ENCODE peak calls at places on chromosomes 2 and 18, in ten cellular contexts. T is left ventricle myocardium inferior, D is prostate gland, F is mammary epithelial cell, G is IMR-90, L is thoracic aorta, K is Peyer's patch, V is heart left ventricle, Z is Panc1, M is neuronal stem cell. J is an unnamed sample. For H3K27me3 and H3K9me3, the result is how much of the 10 kb centered on the place peaks cover.

GRCh38 chr2:88545118-88545517 is 82.1 kb downstream of the EIF2AK3 start:
- DNase-seq in T (no peak), D (no peak), F (peak), G (peak), L (no peak), K (no peak), V (no peak), Z (no peak), M (no peak), J (peak)

GRCh38 chr2:72012886-72013574 is 134.6 kb downstream of the CYP26B1 start:
- DNase-seq in T (no peak), D (no peak), F (peak), G (no peak), L (no peak), K (no peak), V (no peak), Z (no peak), M (no peak), J (no peak)

GRCh38 chr2:12556762-12557161 is 160.0 kb upstream of the TRIB2 start:
- DNase-seq in T (no peak), D (no peak), F (peak), G (peak), L (no peak), K (no peak), V (no peak), Z (no peak), M (no peak), J (no peak)

GRCh38 chr18:28175047-28175929 is 1.6 kb downstream of the CDH2 start:
- DNase-seq in T (peak), D (no peak), F (no peak), G (peak), L (no peak), K (no peak), V (peak), Z (no peak), M (peak), J (peak)

GRCh38 chr2:182368446-182368845 is 58.4 kb downstream of the PDE1A start:
- DNase-seq in T (no peak), D (no peak), F (peak), G (peak), L (no peak), K (no peak), V (no peak), Z (no peak), M (no peak), J (peak)

GRCh38 chr2:219073413-219074129 is 12.8 kb upstream of the IHH start:
- DNase-seq in T (no peak), D (peak), F (peak), G (peak), L (no peak), K (no peak), V (no peak), Z (peak), M (peak), J (peak)

GRCh38 chr2:207531024-207531411 is 1.3 kb downstream of the CREB1 start:
- DNase-seq in T (no peak), D (no peak), F (no peak), G (no peak), L (no peak), K (no peak), V (no peak), Z (no peak), M (no peak), J (no peak)

GRCh38 chr18:28109781-28110460 is 67.0 kb downstream of the CDH2 start:
- DNase-seq in T (no peak), D (no peak), F (no peak), G (no peak), L (no peak), K (no peak), V (no peak), Z (no peak), M (no peak), J (no peak)

GRCh38 chr18:78559584-78559983 is 420.0 kb upstream of the SALL3 start:
- DNase-seq in T (no peak), D (no peak), F (no peak), G (no peak), L (no peak), K (no peak), V (no peak), Z (no peak), M (no peak), J (no peak)

GRCh38 chr2:221153226-221153625 is 418.9 kb downstream of the EPHA4 start:
- DNase-seq in T (no peak), D (no peak), F (no peak), G (no peak), L (no peak), K (no peak), V (no peak), Z (no peak), M (no peak), J (no peak)

GRCh38 chr18:48990497-48991298 is 39.9 kb upstream of the SMAD7 start:
- DNase-seq in T (no peak), D (no peak), F (peak), G (peak), L (peak), K (no peak), V (no peak), Z (no peak), M (no peak), J (peak)

GRCh38 chr18:49745051-49746014 is 68.0 kb downstream of the ACAA2 start:
- DNase-seq in T (no peak), D (no peak), F (peak), G (no peak), L (no peak), K (peak), V (no peak), Z (no peak), M (no peak), J (no peak)

GRCh38 chr2:176421291-176422050 is 152.2 kb downstream of the MTX2 start:
- DNase-seq in T (no peak), D (no peak), F (no peak), G (peak), L (no peak), K (no peak), V (no peak), Z (no peak), M (no peak), J (no peak)

GRCh38 chr2:109218087-109218791 is 89.2 kb downstream of the SH3RF3 start:
- DNase-seq in T (no peak), D (no peak), F (peak), G (peak), L (no peak), K (no peak), V (no peak), Z (no peak), M (no peak), J (peak)
- H3K4me3 ChIP-seq in T (no peak), D (no peak), F (no peak), G (no peak), L (peak), K (no peak), V (no peak), Z (no peak), M (no peak), J (no peak)

GRCh38 chr2:172894723-172895387 is 159.2 kb downstream of the RAPGEF4 start:
- DNase-seq in T (no peak), D (no peak), F (no peak), G (no peak), L (no peak), K (no peak), V (no peak), Z (no peak), M (no peak), J (no peak)
- H3K27me3 ChIP-seq in T (under half), D (under half), F (under half), G (under half), L (under half), K (under half), V (under half), Z (under half), M (under half), J (under half)

DNA sequence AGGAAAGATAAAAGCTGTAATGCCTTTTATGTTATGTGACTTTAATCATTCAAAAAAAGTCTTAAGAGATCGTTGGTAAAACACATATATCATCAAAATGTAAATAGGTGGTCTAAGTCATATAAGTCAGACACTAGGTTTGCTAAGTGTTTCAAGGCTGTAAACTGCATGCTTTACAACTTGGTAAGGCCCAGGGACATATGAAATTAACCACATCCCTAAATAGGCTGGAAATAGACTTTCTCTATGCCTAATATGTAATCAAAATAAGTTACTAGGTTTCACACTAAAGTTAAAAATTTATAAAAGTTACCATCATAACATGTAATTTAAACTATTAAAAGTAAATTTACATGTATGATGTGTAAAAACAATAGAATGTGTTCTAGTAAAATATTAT is 946.3 kb upstream of the LRATD1 start:
- DNase-seq in T (no peak), D (no peak), F (no peak), G (no peak), L (no peak), K (no peak), V (no peak), Z (no peak), M (no peak), J (no peak)
- H3K9me3 ChIP-seq in T (half or more), D (under half), F (under half), G (under half), L (under half), K (under half), V (under half), Z (under half), M (under half), J (under half)

GRCh38 chr2:170822292-170822884 is 5.7 kb downstream of the GAD1 start:
- DNase-seq in T (no peak), D (no peak), F (no peak), G (no peak), L (no peak), K (no peak), V (no peak), Z (no peak), M (peak), J (no peak)

GRCh38 chr2:170823800-170824153 is 7.1 kb downstream of the GAD1 start:
- DNase-seq in T (no peak), D (no peak), F (no peak), G (no peak), L (no peak), K (no peak), V (no peak), Z (no peak), M (peak), J (no peak)

GRCh38 chr2:170821631-170822291 is 5.1 kb downstream of the GAD1 start:
- DNase-seq in T (no peak), D (no peak), F (no peak), G (no peak), L (no peak), K (no peak), V (no peak), Z (no peak), M (no peak), J (no peak)

GRCh38 chr2:170824526-170825015 is 7.9 kb downstream of the GAD1 start:
- DNase-seq in T (no peak), D (no peak), F (no peak), G (no peak), L (no peak), K (no peak), V (no peak), Z (no peak), M (no peak), J (peak)

GRCh38 chr2:170822885-170823799 is 6.5 kb downstream of the GAD1 start:
- DNase-seq in T (no peak), D (no peak), F (no peak), G (no peak), L (no peak), K (no peak), V (no peak), Z (no peak), M (peak), J (no peak)
- H3K4me3 ChIP-seq in T (peak), D (no peak), F (no peak), G (no peak), L (peak), K (no peak), V (peak), Z (no peak), M (peak), J (no peak)